ENCODE peak calls at places on chromosome 14, in five cellular contexts. S, L, M, U and O are unnamed samples.

GRCh38 chr14:53963491-53964227 is 7.0 kb upstream of the BMP4 start:
- DNase-seq in L (peak), U (peak), M (peak), S (no peak), O (peak)

GRCh38 chr14:30277268-30277667 is 281.7 kb upstream of the G2E3 start:
- DNase-seq in M (no peak), L (no peak), S (no peak), U (no peak), O (no peak)

GRCh38 chr14:68947802-68948201 is 31.3 kb downstream of the ACTN1 start:
- DNase-seq in M (no peak), L (peak), S (peak), U (no peak), O (peak)

GRCh38 chr14:95192306-95192705 is 35.0 kb upstream of the DICER1 start:
- DNase-seq in U (no peak), S (no peak), M (no peak), L (peak), O (no peak)

GRCh38 chr14:94373708-94374107 is 14.7 kb downstream of the SERPINA1 start:
- DNase-seq in U (peak), M (no peak), S (peak), L (no peak), O (no peak)

GRCh38 chr14:44369401-44370123 is 137.5 kb downstream of the FSCB start:
- DNase-seq in M (peak), S (no peak), L (no peak), U (peak), O (no peak)

GRCh38 chr14:37143500-37143874 is 28.9 kb downstream of the SLC25A21 start:
- DNase-seq in S (no peak), U (no peak), M (no peak), L (no peak), O (no peak)

GRCh38 chr14:75223664-75224154 is 47.3 kb upstream of the TMED10 start:
- DNase-seq in L (peak), M (peak), U (no peak), S (peak), O (no peak)

GRCh38 chr14:32779845-32780244 is 158.8 kb upstream of the NPAS3 start:
- DNase-seq in S (peak), M (no peak), U (no peak), L (no peak), O (no peak)

GRCh38 chr14:94390372-94391086 is 2.1 kb upstream of the SERPINA1 start:
- DNase-seq in M (peak), U (peak), L (no peak), S (no peak), O (no peak)

GRCh38 chr14:32693114-32693513 is 245.6 kb upstream of the NPAS3 start:
- DNase-seq in L (no peak), S (peak), U (peak), M (peak), O (no peak)

GRCh38 chr14:20332946-20333782 is at the start of gene CCNB1IP1:
- DNase-seq in M (peak), U (peak), S (peak), L (peak), O (peak)
- TF ChIP-seq EZH2phosphoT487 in M (no peak), U (no peak), S (no peak), L (no peak), O (no peak)

GRCh38 chr14:61923348-61923747 is 161.1 kb downstream of the SNAPC1 start:
- DNase-seq in L (no peak), U (peak), M (peak), S (peak), O (no peak)
- TF ChIP-seq EZH2phosphoT487 in L (no peak), U (no peak), M (no peak), S (no peak), O (no peak)

DNA sequence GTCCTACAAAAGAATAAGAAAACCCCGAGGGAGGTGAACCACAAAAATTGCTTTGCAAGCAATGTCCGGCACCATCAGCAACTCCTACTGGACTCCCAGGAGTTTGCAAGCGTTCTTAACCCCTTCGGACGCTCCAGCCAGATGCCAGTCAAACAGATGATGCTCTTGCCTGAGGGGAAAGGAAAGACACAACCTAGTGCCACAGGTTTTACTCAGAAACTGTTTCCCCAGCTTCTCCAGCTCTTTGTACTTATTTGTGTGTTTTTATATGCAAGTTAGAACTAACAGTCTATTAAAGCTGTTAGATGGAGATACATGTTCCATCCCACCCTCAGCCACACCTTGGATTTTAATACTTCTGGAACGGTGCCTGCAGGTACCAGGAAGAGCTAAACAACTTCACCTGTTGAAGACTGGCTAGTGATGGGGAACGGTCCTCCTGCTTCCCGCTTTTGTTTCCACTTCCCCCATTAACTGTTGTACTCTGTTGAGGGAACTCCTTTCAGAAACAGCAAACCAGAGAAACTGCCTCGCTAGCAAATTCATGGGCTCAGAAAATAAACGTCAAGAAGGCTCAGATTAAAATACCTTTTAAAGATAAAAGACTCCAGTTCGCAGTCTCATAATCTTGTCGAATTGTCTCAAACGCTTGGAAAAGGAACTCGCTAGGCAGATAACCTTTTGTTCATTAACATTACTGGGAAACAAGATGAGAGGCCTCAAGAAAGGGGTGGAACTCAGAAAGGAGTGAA is 1.1 kb upstream of the FERMT2 start:
- DNase-seq in M (peak), S (peak), L (peak), U (peak), O (peak)
- TF ChIP-seq EZH2phosphoT487 in M (no peak), S (no peak), L (no peak), U (no peak), O (no peak)

GRCh38 chr14:104703269-104703668 is 13.9 kb downstream of the INF2 start:
- DNase-seq in L (no peak), M (no peak), S (no peak), U (no peak), O (no peak)

GRCh38 chr14:104704252-104704651 is 14.8 kb downstream of the INF2 start:
- DNase-seq in L (no peak), S (no peak), M (no peak), U (no peak), O (no peak)

GRCh38 chr14:104706733-104707628 is 17.0 kb upstream of the ADSS1 start:
- DNase-seq in L (no peak), U (no peak), S (peak), M (peak), O (no peak)

GRCh38 chr14:104707629-104708595 is 16.1 kb upstream of the ADSS1 start:
- DNase-seq in S (no peak), L (peak), M (peak), U (no peak), O (no peak)

GRCh38 chr14:104705340-104706047 is 16.1 kb downstream of the INF2 start:
- DNase-seq in U (no peak), M (no peak), S (peak), L (no peak), O (no peak)
- TF ChIP-seq EZH2phosphoT487 in U (no peak), M (no peak), S (no peak), L (no peak), O (no peak)